ENCODE peak calls at places on chromosomes 16 and 17, in seven cellular contexts. One of them, this sample, is unnamed. For H3K4me1, the result is how much of the 10 kb centered on the place peaks cover.

GRCh38 chr16:52491216-52491615 is 55.7 kb downstream of the TOX3 start:
- DNase-seq in GM12878: no peak
- DNase-seq in stomach: no peak
- DNase-seq in HCT116: no peak
- DNase-seq in HepG2: no peak
- DNase-seq in breast epithelium: no peak
- DNase-seq in GM23338: peak
- DNase-seq in this sample: no peak

GRCh38 chr17:13568746-13569739 is 32.7 kb downstream of the HS3ST3A1 start:
- DNase-seq in stomach: no peak
- DNase-seq in HCT116: no peak
- DNase-seq in GM12878: no peak
- DNase-seq in HepG2: no peak
- DNase-seq in GM23338: no peak
- DNase-seq in breast epithelium: no peak
- DNase-seq in this sample: no peak

GRCh38 chr16:69166221-69166833 is 20.6 kb upstream of the SNTB2 start:
- DNase-seq in stomach: no peak
- DNase-seq in GM12878: no peak
- DNase-seq in GM23338: no peak
- DNase-seq in breast epithelium: no peak
- DNase-seq in HCT116: no peak
- DNase-seq in HepG2: no peak
- DNase-seq in this sample: no peak

GRCh38 chr17:7217113-7217987 is 2.3 kb downstream of the DLG4 start:
- DNase-seq in GM12878: no peak
- DNase-seq in HepG2: no peak
- DNase-seq in stomach: peak
- DNase-seq in GM23338: peak
- DNase-seq in breast epithelium: no peak
- DNase-seq in HCT116: no peak
- DNase-seq in this sample: no peak

GRCh38 chr16:53982631-53983042 is 278.7 kb downstream of the FTO start:
- DNase-seq in GM23338: no peak
- DNase-seq in breast epithelium: no peak
- DNase-seq in HCT116: no peak
- DNase-seq in stomach: no peak
- DNase-seq in HepG2: no peak
- DNase-seq in GM12878: no peak
- DNase-seq in this sample: no peak

GRCh38 chr16:68356249-68356918 is 45.6 kb downstream of the PRMT7 start:
- DNase-seq in GM12878: peak
- DNase-seq in GM23338: no peak
- DNase-seq in stomach: no peak
- DNase-seq in HCT116: no peak
- DNase-seq in HepG2: no peak
- DNase-seq in breast epithelium: no peak
- DNase-seq in this sample: no peak

GRCh38 chr17:78925234-78925633 is at the start of gene TIMP2:
- DNase-seq in breast epithelium: peak
- DNase-seq in HCT116: no peak
- DNase-seq in GM23338: peak
- DNase-seq in stomach: peak
- DNase-seq in GM12878: no peak
- DNase-seq in HepG2: peak
- DNase-seq in this sample: no peak

GRCh38 chr17:10091051-10091450 is 107.4 kb downstream of the GAS7 start:
- DNase-seq in GM12878: no peak
- DNase-seq in HCT116: no peak
- DNase-seq in stomach: no peak
- DNase-seq in GM23338: no peak
- DNase-seq in breast epithelium: no peak
- DNase-seq in HepG2: no peak
- DNase-seq in this sample: no peak

GRCh38 chr17:28811594-28812135 is 30.9 kb downstream of the FAM222B start:
- DNase-seq in stomach: no peak
- DNase-seq in HepG2: peak
- DNase-seq in GM12878: no peak
- DNase-seq in GM23338: peak
- DNase-seq in HCT116: peak
- DNase-seq in breast epithelium: no peak
- DNase-seq in this sample: no peak

GRCh38 chr17:73187203-73187769 is 5.6 kb upstream of the COG1 start:
- DNase-seq in GM23338: no peak
- DNase-seq in breast epithelium: no peak
- DNase-seq in GM12878: no peak
- DNase-seq in HCT116: no peak
- DNase-seq in HepG2: peak
- DNase-seq in stomach: peak
- DNase-seq in this sample: no peak

GRCh38 chr16:81492307-81492706 is 47.7 kb downstream of the CMIP start:
- DNase-seq in GM23338: no peak
- DNase-seq in HepG2: no peak
- DNase-seq in GM12878: no peak
- DNase-seq in breast epithelium: no peak
- DNase-seq in HCT116: no peak
- DNase-seq in stomach: no peak
- DNase-seq in this sample: no peak

GRCh38 chr17:31580331-31581021 is 189.0 kb downstream of the RAB11FIP4 start:
- DNase-seq in GM23338: no peak
- DNase-seq in GM12878: no peak
- DNase-seq in HCT116: no peak
- DNase-seq in breast epithelium: no peak
- DNase-seq in HepG2: no peak
- DNase-seq in stomach: peak
- DNase-seq in this sample: no peak

GRCh38 chr17:79746955-79747507 is 16.3 kb downstream of the ENPP7 start:
- DNase-seq in HCT116: no peak
- DNase-seq in HepG2: no peak
- DNase-seq in breast epithelium: no peak
- DNase-seq in GM23338: peak
- DNase-seq in GM12878: no peak
- DNase-seq in stomach: no peak
- DNase-seq in this sample: no peak

GRCh38 chr17:1562178-1562643 is 381 bp downstream of the PITPNA start:
- DNase-seq in GM23338: peak
- DNase-seq in stomach: peak
- DNase-seq in HepG2: no peak
- DNase-seq in GM12878: no peak
- DNase-seq in HCT116: no peak
- DNase-seq in breast epithelium: no peak
- DNase-seq in this sample: no peak

GRCh38 chr17:77688369-77688768 is 270.1 kb upstream of the TNRC6C start:
- DNase-seq in GM23338: no peak
- DNase-seq in HepG2: no peak
- DNase-seq in stomach: no peak
- DNase-seq in breast epithelium: no peak
- DNase-seq in HCT116: no peak
- DNase-seq in GM12878: no peak
- DNase-seq in this sample: no peak

GRCh38 chr16:86824751-86825310 is 246.5 kb downstream of the FOXL1 start:
- DNase-seq in HCT116: no peak
- DNase-seq in HepG2: no peak
- DNase-seq in breast epithelium: no peak
- DNase-seq in GM12878: no peak
- DNase-seq in stomach: no peak
- DNase-seq in GM23338: peak
- DNase-seq in this sample: no peak

GRCh38 chr16:63998-64913 is 8.2 kb downstream of the RHBDF1 start:
- DNase-seq in HCT116: no peak
- DNase-seq in breast epithelium: peak
- DNase-seq in GM12878: no peak
- DNase-seq in GM23338: no peak
- DNase-seq in stomach: peak
- DNase-seq in HepG2: no peak
- DNase-seq in this sample: no peak

GRCh38 chr17:47288531-47289116 is 35.0 kb downstream of the ITGB3 start:
- DNase-seq in HepG2: no peak
- DNase-seq in HCT116: no peak
- DNase-seq in stomach: no peak
- DNase-seq in breast epithelium: no peak
- DNase-seq in GM12878: no peak
- DNase-seq in GM23338: no peak
- DNase-seq in this sample: no peak

DNA sequence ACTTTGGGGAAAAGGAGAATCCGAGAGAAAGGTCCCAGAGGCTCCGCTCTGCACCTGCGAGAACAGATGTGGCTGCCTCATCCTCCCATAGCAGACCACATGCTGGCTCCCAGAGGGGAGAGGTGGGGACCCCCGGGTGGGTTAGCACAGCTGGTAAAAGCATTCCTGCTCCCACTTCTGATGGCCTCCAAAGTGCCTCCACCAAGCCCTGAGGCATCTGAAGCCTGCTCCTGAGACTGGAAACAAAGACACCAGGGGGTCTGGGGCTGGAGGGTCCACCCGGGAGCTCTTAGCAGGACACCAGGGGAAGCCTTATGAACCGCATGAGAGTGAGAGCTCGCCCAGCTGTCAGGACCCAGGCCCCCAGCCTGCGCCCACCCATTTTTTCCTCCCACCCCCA is 46.4 kb downstream of the ZNF423 start:
- DNase-seq in HCT116: no peak
- DNase-seq in breast epithelium: no peak
- DNase-seq in GM12878: no peak
- DNase-seq in stomach: no peak
- DNase-seq in GM23338: no peak
- DNase-seq in HepG2: no peak
- DNase-seq in this sample: no peak
- H3K4me1 ChIP-seq in HCT116: under half
- H3K4me1 ChIP-seq in breast epithelium: under half
- H3K4me1 ChIP-seq in GM12878: under half
- H3K4me1 ChIP-seq in stomach: under half
- H3K4me1 ChIP-seq in GM23338: under half
- H3K4me1 ChIP-seq in HepG2: under half
- H3K4me1 ChIP-seq in this sample: under half

GRCh38 chr16:14283786-14284185 is 212.7 kb downstream of the MRTFB start:
- DNase-seq in GM12878: no peak
- DNase-seq in stomach: no peak
- DNase-seq in GM23338: peak
- DNase-seq in HCT116: no peak
- DNase-seq in HepG2: no peak
- DNase-seq in breast epithelium: no peak
- DNase-seq in this sample: no peak
- H3K4me3 ChIP-seq in GM12878: no peak
- H3K4me3 ChIP-seq in stomach: no peak
- H3K4me3 ChIP-seq in GM23338: peak
- H3K4me3 ChIP-seq in HCT116: no peak
- H3K4me3 ChIP-seq in HepG2: no peak
- H3K4me3 ChIP-seq in breast epithelium: no peak
- H3K4me3 ChIP-seq in this sample: no peak

GRCh38 chr17:74780443-74781238 is 4.5 kb upstream of the NAT9 start:
- DNase-seq in GM23338: peak
- DNase-seq in stomach: no peak
- DNase-seq in breast epithelium: no peak
- DNase-seq in HepG2: peak
- DNase-seq in GM12878: no peak
- DNase-seq in HCT116: peak
- DNase-seq in this sample: no peak

GRCh38 chr17:74778960-74779359 is 2.8 kb upstream of the NAT9 start:
- DNase-seq in HCT116: no peak
- DNase-seq in stomach: no peak
- DNase-seq in GM23338: no peak
- DNase-seq in breast epithelium: no peak
- DNase-seq in HepG2: no peak
- DNase-seq in GM12878: no peak
- DNase-seq in this sample: no peak

GRCh38 chr17:74782571-74782970 is 6.4 kb upstream of the NAT9 start:
- DNase-seq in HCT116: no peak
- DNase-seq in GM12878: no peak
- DNase-seq in GM23338: no peak
- DNase-seq in HepG2: no peak
- DNase-seq in stomach: no peak
- DNase-seq in breast epithelium: no peak
- DNase-seq in this sample: no peak

GRCh38 chr17:74777884-74778490 is 1.8 kb upstream of the NAT9 start:
- DNase-seq in GM23338: no peak
- DNase-seq in stomach: no peak
- DNase-seq in HCT116: no peak
- DNase-seq in GM12878: no peak
- DNase-seq in HepG2: no peak
- DNase-seq in breast epithelium: no peak
- DNase-seq in this sample: no peak

DNA sequence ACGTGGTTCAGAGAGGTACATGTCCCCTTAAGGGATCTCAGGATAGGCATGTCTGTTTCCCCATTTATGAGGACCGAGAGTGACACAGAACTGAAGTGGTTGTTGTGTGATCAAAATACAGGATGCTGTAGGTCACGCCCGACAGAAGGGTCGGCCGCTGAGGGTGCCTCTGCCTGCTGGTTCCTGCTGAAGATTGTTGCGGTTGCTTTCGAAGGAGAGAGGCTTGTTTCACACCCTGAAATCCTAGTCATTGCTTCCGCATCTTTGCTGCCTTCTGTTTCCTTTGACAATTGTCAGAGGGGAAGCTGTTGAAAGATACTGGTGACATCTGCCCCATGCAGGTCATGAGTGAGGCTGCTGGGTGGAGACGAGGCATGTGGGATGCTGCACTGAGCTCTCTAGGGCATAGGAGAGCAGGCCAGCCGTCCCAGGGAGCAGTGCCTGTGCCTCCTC is 3.8 kb upstream of the NAT9 start:
- DNase-seq in GM12878: peak
- DNase-seq in breast epithelium: no peak
- DNase-seq in HepG2: no peak
- DNase-seq in GM23338: no peak
- DNase-seq in HCT116: no peak
- DNase-seq in stomach: peak
- DNase-seq in this sample: no peak
- TF ChIP-seq POLR2AphosphoS5 in GM12878: no peak
- TF ChIP-seq POLR2AphosphoS5 in breast epithelium: no peak
- TF ChIP-seq POLR2AphosphoS5 in HepG2: no peak
- TF ChIP-seq POLR2AphosphoS5 in GM23338: no peak
- TF ChIP-seq POLR2AphosphoS5 in HCT116: no peak
- TF ChIP-seq POLR2AphosphoS5 in stomach: no peak
- TF ChIP-seq POLR2AphosphoS5 in this sample: no peak

GRCh38 chr16:8951447-8952280 is 12.0 kb downstream of the USP7 start:
- DNase-seq in HepG2: no peak
- DNase-seq in breast epithelium: no peak
- DNase-seq in stomach: no peak
- DNase-seq in HCT116: no peak
- DNase-seq in GM23338: no peak
- DNase-seq in GM12878: no peak
- DNase-seq in this sample: no peak

GRCh38 chr16:8950580-8951077 is 13.1 kb downstream of the USP7 start:
- DNase-seq in GM23338: no peak
- DNase-seq in breast epithelium: no peak
- DNase-seq in stomach: no peak
- DNase-seq in HepG2: no peak
- DNase-seq in HCT116: no peak
- DNase-seq in GM12878: no peak
- DNase-seq in this sample: no peak

GRCh38 chr16:8952281-8952751 is 11.4 kb downstream of the USP7 start:
- DNase-seq in HepG2: no peak
- DNase-seq in stomach: no peak
- DNase-seq in HCT116: no peak
- DNase-seq in breast epithelium: no peak
- DNase-seq in GM23338: no peak
- DNase-seq in GM12878: no peak
- DNase-seq in this sample: no peak

GRCh38 chr16:8955828-8956227 is 7.9 kb downstream of the USP7 start:
- DNase-seq in GM12878: no peak
- DNase-seq in GM23338: no peak
- DNase-seq in HepG2: no peak
- DNase-seq in HCT116: no peak
- DNase-seq in breast epithelium: no peak
- DNase-seq in stomach: no peak
- DNase-seq in this sample: no peak

GRCh38 chr16:8953064-8953463 is 10.6 kb downstream of the USP7 start:
- DNase-seq in stomach: no peak
- DNase-seq in GM12878: no peak
- DNase-seq in GM23338: no peak
- DNase-seq in HCT116: no peak
- DNase-seq in HepG2: no peak
- DNase-seq in breast epithelium: no peak
- DNase-seq in this sample: no peak
- H3K4me1 ChIP-seq in stomach: half or more
- H3K4me1 ChIP-seq in GM12878: half or more
- H3K4me1 ChIP-seq in GM23338: half or more
- H3K4me1 ChIP-seq in HCT116: under half
- H3K4me1 ChIP-seq in HepG2: half or more
- H3K4me1 ChIP-seq in breast epithelium: under half
- H3K4me1 ChIP-seq in this sample: half or more